ENCODE peak calls at places on chromosomes 3 and 15, in five cellular contexts. J is tibial artery, O is H1, A is cardiac muscle cell, F is right atrium auricular region. Q is an unnamed sample.

GRCh38 chr3:177781686-177782161 is 584.4 kb upstream of the TBL1XR1 start:
- DNase-seq in O (no peak), F (peak), A (peak), J (peak), Q (peak)

GRCh38 chr3:15360786-15361493 is 28.6 kb upstream of the SH3BP5 start:
- DNase-seq in A (no peak), O (no peak), F (no peak), J (no peak), Q (no peak)

GRCh38 chr3:186540444-186541226 is 3.5 kb downstream of the CRYGS start:
- DNase-seq in J (peak), O (peak), F (peak), A (peak), Q (no peak)

GRCh38 chr3:187719628-187720336 is 17.4 kb upstream of the RTP2 start:
- DNase-seq in A (no peak), J (no peak), F (no peak), O (no peak), Q (no peak)

GRCh38 chr15:36590838-36591237 is 11.4 kb downstream of the CDIN1 start:
- DNase-seq in O (no peak), A (no peak), J (no peak), F (no peak), Q (no peak)

GRCh38 chr15:44710236-44711088 is 661 bp downstream of the PATL2 start:
- DNase-seq in A (no peak), F (peak), J (peak), O (no peak), Q (no peak)

GRCh38 chr3:20583648-20584047 is 397.6 kb upstream of the SGO1 start:
- DNase-seq in A (no peak), J (no peak), O (no peak), F (no peak), Q (no peak)

GRCh38 chr3:164748626-164749025 is 329.7 kb downstream of the SI start:
- DNase-seq in O (no peak), F (no peak), J (no peak), A (no peak), Q (no peak)

GRCh38 chr3:12816521-12817340 is 20.3 kb downstream of the CAND2 start:
- DNase-seq in F (no peak), O (no peak), J (no peak), A (no peak), Q (no peak)

GRCh38 chr3:122021811-122022401 is at the start of gene ILDR1:
- DNase-seq in J (no peak), F (no peak), A (peak), O (peak), Q (no peak)

GRCh38 chr3:16050641-16051467 is 123.6 kb upstream of the GALNT15 start:
- DNase-seq in F (no peak), O (no peak), J (peak), A (no peak), Q (no peak)

GRCh38 chr3:24242012-24242698 is 252.5 kb downstream of the THRB start:
- DNase-seq in A (no peak), O (no peak), J (no peak), F (no peak), Q (no peak)

GRCh38 chr15:73962409-73962808 is 29.7 kb downstream of the STOML1 start:
- DNase-seq in F (no peak), O (no peak), J (no peak), A (no peak), Q (no peak)

GRCh38 chr15:62150445-62150844 is 14.6 kb downstream of the C2CD4B start:
- DNase-seq in J (no peak), A (no peak), O (no peak), F (no peak), Q (no peak)

GRCh38 chr3:70982700-70983140 is 600.8 kb downstream of the FOXP1 start:
- DNase-seq in J (peak), O (no peak), A (no peak), F (peak), Q (no peak)

GRCh38 chr15:90665288-90666134 is 51.6 kb upstream of the BLM start:
- DNase-seq in F (peak), A (peak), O (no peak), J (peak), Q (peak)

GRCh38 chr15:85380860-85381535 is 595 bp downstream of the AKAP13 start:
- DNase-seq in F (no peak), O (peak), J (peak), A (peak), Q (peak)

GRCh38 chr3:56902468-56903159 is 100.9 kb upstream of the ARHGEF3 start:
- DNase-seq in A (no peak), O (no peak), J (no peak), F (no peak), Q (no peak)

GRCh38 chr3:43537206-43537605 is 84.6 kb downstream of the ANO10 start:
- DNase-seq in F (no peak), J (no peak), A (peak), O (no peak), Q (no peak)

GRCh38 chr3:142117052-142117451 is 32.3 kb downstream of the TFDP2 start:
- DNase-seq in O (no peak), A (no peak), F (no peak), J (no peak), Q (no peak)
- H3K27ac ChIP-seq in O (no peak), A (no peak), F (no peak), J (no peak), Q (no peak)

GRCh38 chr3:149965278-149965677 is 5.4 kb downstream of the PFN2 start:
- DNase-seq in O (no peak), A (no peak), J (no peak), F (no peak), Q (no peak)
- H3K4me3 ChIP-seq in O (no peak), A (no peak), J (no peak), F (no peak), Q (no peak)

GRCh38 chr15:70061086-70061370 is 36.7 kb downstream of the TLE3 start:
- DNase-seq in J (peak), O (no peak), F (no peak), A (peak), Q (no peak)
- TF ChIP-seq CTCF in J (no peak), O (no peak), F (no peak), A (no peak), Q (no peak)

DNA sequence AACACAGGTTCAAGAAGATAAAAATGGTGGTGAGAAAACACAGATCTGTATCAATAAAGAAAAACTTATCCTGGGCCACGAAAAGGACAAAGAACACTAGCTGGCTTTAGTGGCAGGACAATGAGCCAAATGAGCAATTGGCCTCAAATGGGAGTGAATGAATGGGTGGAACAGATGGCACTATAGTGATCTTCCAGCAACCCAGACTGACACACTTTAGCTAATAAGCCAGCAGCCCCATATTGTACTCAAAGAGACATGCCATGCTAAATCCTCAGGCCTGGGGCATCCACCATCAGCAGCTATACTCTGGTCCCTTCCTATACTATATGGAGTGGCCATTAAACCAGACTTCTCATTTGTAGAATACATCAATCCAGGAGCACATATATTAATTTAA is 60.0 kb upstream of the GADL1 start:
- DNase-seq in A (no peak), O (no peak), J (no peak), F (no peak), Q (no peak)
- H3K27ac ChIP-seq in A (no peak), O (no peak), J (no peak), F (no peak), Q (no peak)

GRCh38 chr3:49030331-49030730 is 1.1 kb upstream of the IMPDH2 start:
- DNase-seq in F (no peak), J (no peak), O (no peak), A (no peak), Q (no peak)

GRCh38 chr3:49028673-49029562 is at the start of gene IMPDH2:
- DNase-seq in O (peak), J (peak), F (peak), A (peak), Q (peak)

GRCh38 chr3:49028298-49028672 is 913 bp downstream of the IMPDH2 start:
- DNase-seq in J (no peak), O (no peak), F (no peak), A (no peak), Q (no peak)

GRCh38 chr3:49027634-49028033 is 1.6 kb downstream of the IMPDH2 start:
- DNase-seq in A (no peak), F (no peak), J (no peak), O (no peak), Q (no peak)

GRCh38 chr3:49029563-49029884 is 326 bp upstream of the IMPDH2 start:
- DNase-seq in A (no peak), O (no peak), J (no peak), F (peak), Q (no peak)
- H3K4me3 ChIP-seq in A (no peak), O (no peak), J (peak), F (peak), Q (peak)

GRCh38 chr3:4721511-4721911 is 228.4 kb downstream of the ITPR1 start:
- DNase-seq in J (no peak), O (no peak), A (no peak), F (no peak), Q (no peak)
- TF ChIP-seq CTCF in J (no peak), O (no peak), A (no peak), F (no peak), Q (no peak)

GRCh38 chr3:21914451-21914850 is 163.4 kb upstream of the ZNF385D start:
- DNase-seq in F (no peak), O (no peak), J (no peak), A (no peak), Q (no peak)
- H3K27ac ChIP-seq in F (no peak), O (no peak), J (no peak), A (no peak), Q (no peak)